ENCODE peak calls at places on chromosome 16, in seven cellular contexts. K is EH; A is PC-9; B is fibroblast of lung; I is AG10803; H is activated CD4-positive, alpha-beta T cell treated with anti-CD3 and anti-CD28 coated beads, Interleukin-2, amount 10 ng/mL, durations not matched to agents 7 days and 5 days; Q is IMR-90. R is an unnamed sample.

GRCh38 chr16:28258571-28258970 is 33.8 kb upstream of the SBK1 start:
- DNase-seq in K (peak; percentile 33), H (no peak), A (peak; percentile 6), B (no peak), I (peak; percentile 9), Q (peak; percentile 4), R (peak; percentile 13)

GRCh38 chr16:12898556-12898955 is 2.8 kb upstream of the SHISA9 start:
- DNase-seq in H (no peak), I (no peak), B (no peak), K (no peak), A (peak; percentile 40), Q (no peak), R (no peak)

GRCh38 chr16:3963203-3963602 is 82.7 kb upstream of the CREBBP start:
- DNase-seq in I (peak; percentile 24), Q (no peak), H (peak; percentile 19), K (no peak), B (no peak), A (no peak), R (peak; percentile 24)

GRCh38 chr16:68083861-68084503 is 1.2 kb upstream of the NFATC3 start:
- DNase-seq in B (peak; percentile 37), K (peak; percentile 79), H (no peak), I (peak; percentile 52), A (no peak), Q (peak; percentile 37), R (peak; percentile 68)

GRCh38 chr16:69270831-69271230 is 40.3 kb upstream of the VPS4A start:
- DNase-seq in B (peak; percentile 18), A (no peak), H (no peak), K (no peak), I (no peak), Q (peak; percentile 31), R (peak; percentile 14)

GRCh38 chr16:57563761-57564160 is 21.3 kb downstream of the ADGRG5 start:
- DNase-seq in I (no peak), K (no peak), A (no peak), B (no peak), H (no peak), Q (no peak), R (no peak)

GRCh38 chr16:71428883-71429282 is 13.0 kb downstream of the TLE7 start:
- DNase-seq in I (no peak), A (no peak), B (no peak), K (peak; percentile 54), H (no peak), Q (no peak), R (no peak)

GRCh38 chr16:15849209-15849981 is 7.4 kb downstream of the MYH11 start:
- DNase-seq in Q (no peak), I (no peak), A (no peak), K (no peak), H (no peak), B (no peak), R (no peak)

GRCh38 chr16:2809149-2809760 is 7.8 kb upstream of the PRSS21 start:
- DNase-seq in A (no peak), I (no peak), B (no peak), K (no peak), H (no peak), Q (no peak), R (no peak)

GRCh38 chr16:8855051-8855786 is 13.6 kb downstream of the CARHSP1 start:
- DNase-seq in A (no peak), I (no peak), K (no peak), B (no peak), Q (no peak), H (no peak), R (no peak)